ENCODE peak calls at places on chromosomes 3 and 15, in eight cellular contexts. C is ovary, R is stomach, E is tibial nerve, U is sigmoid colon, G is suprapubic skin, N is A549, W is K562. F is an unnamed sample.

GRCh38 chr3:14457999-14458398 is 55.6 kb downstream of the SLC6A6 start:
- DNase-seq in C (no peak), R (peak), E (no peak), U (no peak), G (no peak), N (no peak), W (peak), F (no peak)

GRCh38 chr3:185878920-185879319 is 54.1 kb upstream of the IGF2BP2 start:
- DNase-seq in C (no peak), R (no peak), E (no peak), U (no peak), G (no peak), N (no peak), W (no peak), F (no peak)

GRCh38 chr3:113436794-113437193 is 4.5 kb downstream of the CFAP44 start:
- DNase-seq in C (no peak), R (no peak), E (no peak), U (no peak), G (no peak), N (no peak), W (no peak), F (no peak)

GRCh38 chr3:81097894-81098293 is 663.6 kb downstream of the GBE1 start:
- DNase-seq in C (no peak), R (no peak), E (no peak), U (no peak), G (no peak), N (no peak), W (no peak), F (no peak)

GRCh38 chr15:83446904-83447708 is at the start of gene SH3GL3:
- DNase-seq in C (peak), R (peak), E (peak), U (peak), G (peak), N (peak), W (peak), F (peak)

GRCh38 chr3:138220788-138221187 is 33.7 kb downstream of the ARMC8 start:
- DNase-seq in C (no peak), R (no peak), E (no peak), U (no peak), G (no peak), N (no peak), W (no peak), F (no peak)

GRCh38 chr3:39428745-39429201 is 22.3 kb downstream of the RPSA start:
- DNase-seq in C (no peak), R (no peak), E (no peak), U (no peak), G (no peak), N (no peak), W (no peak), F (no peak)

GRCh38 chr3:69541823-69542264 is 156.0 kb upstream of the FRMD4B start:
- DNase-seq in C (no peak), R (no peak), E (no peak), U (no peak), G (no peak), N (no peak), W (no peak), F (no peak)

GRCh38 chr3:128343287-128344045 is 123.2 kb downstream of the DNAJB8 start:
- DNase-seq in C (no peak), R (peak), E (no peak), U (peak), G (no peak), N (peak), W (peak), F (no peak)

GRCh38 chr15:74773329-74773728 is 8.6 kb upstream of the CSK start:
- DNase-seq in C (no peak), R (no peak), E (no peak), U (no peak), G (no peak), N (no peak), W (no peak), F (no peak)

GRCh38 chr3:185335799-185336198 is 27.1 kb upstream of the MAP3K13 start:
- DNase-seq in C (no peak), R (no peak), E (no peak), U (no peak), G (no peak), N (peak), W (no peak), F (no peak)

GRCh38 chr3:106825962-106826605 is 551.2 kb upstream of the CCDC54 start:
- DNase-seq in C (no peak), R (no peak), E (no peak), U (no peak), G (no peak), N (no peak), W (no peak), F (no peak)

GRCh38 chr15:61118885-61119284 is 110.2 kb downstream of the RORA start:
- DNase-seq in C (no peak), R (no peak), E (no peak), U (no peak), G (no peak), N (no peak), W (peak), F (peak)

GRCh38 chr3:146896711-146897110 is 291.6 kb upstream of the PLSCR5 start:
- DNase-seq in C (no peak), R (no peak), E (no peak), U (no peak), G (no peak), N (no peak), W (no peak), F (no peak)

GRCh38 chr3:188627652-188628051 is 473.7 kb downstream of the LPP start:
- DNase-seq in C (no peak), R (no peak), E (no peak), U (no peak), G (no peak), N (no peak), W (no peak), F (no peak)

GRCh38 chr3:18098960-18099587 is 326.1 kb downstream of the SATB1 start:
- DNase-seq in C (no peak), R (no peak), E (no peak), U (no peak), G (no peak), N (peak), W (no peak), F (no peak)

GRCh38 chr3:50302095-50303037 is 1.0 kb downstream of the HYAL1 start:
- DNase-seq in C (no peak), R (no peak), E (no peak), U (no peak), G (peak), N (no peak), W (no peak), F (no peak)

GRCh38 chr3:40524222-40524570 is 564 bp upstream of the ZNF621 start:
- DNase-seq in C (no peak), R (no peak), E (no peak), U (no peak), G (no peak), N (no peak), W (no peak), F (no peak)

GRCh38 chr3:88149146-88149515 is 628 bp upstream of the C3orf38 start:
- DNase-seq in C (no peak), R (no peak), E (no peak), U (no peak), G (no peak), N (peak), W (peak), F (no peak)

GRCh38 chr3:149277338-149277813 is 55.7 kb upstream of the CP start:
- DNase-seq in C (no peak), R (no peak), E (no peak), U (no peak), G (no peak), N (peak), W (no peak), F (no peak)
- H3K4me3 ChIP-seq in C (no peak), R (no peak), E (no peak), U (no peak), G (no peak), N (no peak), W (no peak), F (no peak)

GRCh38 chr3:98188553-98188952 is 22.1 kb downstream of the OR5H15 start:
- DNase-seq in C (no peak), R (no peak), E (no peak), U (no peak), G (no peak), N (no peak), W (no peak), F (no peak)
- TF ChIP-seq EP300 in C (no peak), R (no peak), E (no peak), U (no peak), G (no peak), N (no peak), W (no peak), F (no peak)

GRCh38 chr15:88705769-88706165 is 67.0 kb downstream of the ISG20 start:
- DNase-seq in C (no peak), R (no peak), E (no peak), U (peak), G (no peak), N (no peak), W (no peak), F (no peak)
- H3K4me3 ChIP-seq in C (peak), R (peak), E (peak), U (peak), G (peak), N (peak), W (no peak), F (peak)

DNA sequence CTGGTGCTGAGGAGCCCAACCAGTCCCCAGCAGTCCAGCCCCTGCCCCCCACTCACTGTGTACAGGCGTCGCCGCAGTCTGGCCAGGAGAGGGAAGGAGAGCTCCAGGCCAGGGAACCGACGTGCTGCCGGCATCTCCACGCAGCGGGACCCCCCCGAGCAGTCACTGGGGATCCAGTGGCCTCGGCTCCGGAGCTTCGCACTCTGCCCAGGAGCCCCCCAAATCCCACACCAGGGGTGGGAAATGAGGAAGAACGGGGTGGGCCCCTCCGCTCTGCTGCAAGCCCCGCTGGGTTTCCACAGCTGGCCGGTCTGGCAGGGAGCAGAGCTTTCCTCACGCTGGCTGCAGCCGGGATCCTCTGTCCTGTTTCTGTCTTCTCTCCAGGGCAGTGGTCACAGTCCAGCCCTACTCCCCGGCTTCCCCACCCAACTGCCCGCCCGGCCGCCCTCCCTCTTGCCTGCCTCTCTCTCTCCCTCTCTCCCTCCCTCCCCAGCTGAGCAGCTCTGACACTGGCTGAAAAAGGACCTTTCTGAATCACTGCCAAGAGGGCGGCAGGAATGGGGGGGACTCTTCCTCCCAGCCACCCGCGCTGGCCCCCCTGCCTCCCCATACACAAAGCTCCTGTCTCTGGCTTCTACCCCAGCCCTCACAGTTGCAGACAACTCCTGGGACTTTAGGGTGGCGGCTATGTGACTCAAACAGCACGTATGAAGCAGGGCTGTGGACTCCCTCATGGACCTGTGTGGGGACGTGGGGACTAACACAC is 15.8 kb downstream of the TNK2 start:
- DNase-seq in C (peak), R (no peak), E (peak), U (peak), G (no peak), N (no peak), W (no peak), F (no peak)
- TF ChIP-seq EP300 in C (no peak), R (no peak), E (no peak), U (no peak), G (no peak), N (no peak), W (no peak), F (no peak)

GRCh38 chr15:31482122-31482922 is 155.7 kb downstream of the KLF13 start:
- DNase-seq in C (no peak), R (peak), E (no peak), U (peak), G (peak), N (no peak), W (no peak), F (no peak)
- H3K4me3 ChIP-seq in C (no peak), R (no peak), E (no peak), U (no peak), G (peak), N (no peak), W (no peak), F (no peak)

GRCh38 chr3:104717828-104718196 is 648.9 kb upstream of the ALCAM start:
- DNase-seq in C (no peak), R (no peak), E (no peak), U (no peak), G (no peak), N (no peak), W (no peak), F (no peak)

GRCh38 chr3:104723000-104723399 is 643.7 kb upstream of the ALCAM start:
- DNase-seq in C (no peak), R (no peak), E (no peak), U (no peak), G (no peak), N (no peak), W (no peak), F (no peak)
- TF ChIP-seq EP300 in C (no peak), R (no peak), E (no peak), U (no peak), G (no peak), N (no peak), W (no peak), F (no peak)